ENCODE peak calls at places on chromosomes 7 and 10, in four cellular contexts. E is fibroblast of the aortic adventitia, Y is mesendoderm, B is NCI-H1105. F is an unnamed sample.

GRCh38 chr7:15720849-15721471 is 34.5 kb upstream of the MEOX2 start:
- DNase-seq in E (peak), Y (peak), B (peak), F (peak)

GRCh38 chr7:30936650-30937245 is 25.1 kb downstream of the AQP1 start:
- DNase-seq in E (no peak), Y (no peak), B (no peak), F (no peak)

GRCh38 chr10:12344375-12345110 is 4.8 kb upstream of the CAMK1D start:
- DNase-seq in E (no peak), Y (no peak), B (no peak), F (no peak)

GRCh38 chr10:99537381-99538286 is 4.9 kb downstream of the NKX2-3 start:
- DNase-seq in E (no peak), Y (no peak), B (no peak), F (no peak)

GRCh38 chr7:6640246-6640721 is 3.2 kb downstream of the ZNF316 start:
- DNase-seq in E (peak), Y (peak), B (no peak), F (no peak)

GRCh38 chr10:114526497-114527238 is 122.4 kb upstream of the AFAP1L2 start:
- DNase-seq in E (peak), Y (peak), B (peak), F (peak)

GRCh38 chr10:34200355-34200901 is 614.7 kb downstream of the PARD3 start:
- DNase-seq in E (no peak), Y (no peak), B (no peak), F (no peak)

GRCh38 chr7:13932131-13932530 is 57.3 kb downstream of the ETV1 start:
- DNase-seq in E (no peak), Y (no peak), B (no peak), F (no peak)

GRCh38 chr10:52212062-52212461 is 102.0 kb upstream of the DKK1 start:
- DNase-seq in E (peak), Y (peak), B (no peak), F (no peak)

GRCh38 chr10:110505130-110505815 is 7.6 kb downstream of the DUSP5 start:
- DNase-seq in E (no peak), Y (no peak), B (no peak), F (no peak)

GRCh38 chr7:143255564-143255963 is 7.7 kb upstream of the GSTK1 start:
- DNase-seq in E (no peak), Y (no peak), B (no peak), F (no peak)

GRCh38 chr7:155489862-155490696 is 32.1 kb downstream of the EN2 start:
- DNase-seq in E (peak), Y (no peak), B (no peak), F (no peak)

GRCh38 chr10:78333362-78334143 is 299.9 kb downstream of the RPS24 start:
- DNase-seq in E (no peak), Y (no peak), B (no peak), F (no peak)

GRCh38 chr10:84237199-84238051 is 3.9 kb downstream of the LRIT1 start:
- DNase-seq in E (no peak), Y (peak), B (no peak), F (no peak)

GRCh38 chr10:50369931-50370330 is 118.6 kb upstream of the ASAH2 start:
- DNase-seq in E (no peak), Y (no peak), B (no peak), F (no peak)

GRCh38 chr10:26488344-26488743 is 50.2 kb downstream of the APBB1IP start:
- DNase-seq in E (peak), Y (no peak), B (no peak), F (no peak)

GRCh38 chr10:51972733-51973346 is 273.4 kb upstream of the CSTF2T start:
- DNase-seq in E (no peak), Y (peak), B (no peak), F (no peak)

F was measured in NCI-H446 treated with DMSO at 0.1 percent for 48 hours.